ENCODE peak calls at places on chromosomes 6 and 20, in seven cellular contexts. N is gastrocnemius medialis, L is IMR-90, V is right lobe of liver, G is adrenal gland, C is transverse colon, T is esophagus squamous epithelium. E is an unnamed sample.

GRCh38 chr6:90149280-90149679 is 147.4 kb downstream of the BACH2 start:
- DNase-seq in N (no peak), L (no peak), V (no peak), G (no peak), C (no peak), T (no peak), E (no peak)

GRCh38 chr6:133621751-133622150 is 267.2 kb upstream of the TCF21 start:
- DNase-seq in N (no peak), L (peak; percentile 76), V (no peak), G (no peak), C (no peak), T (no peak), E (no peak)

GRCh38 chr6:8468731-8469130 is 33.4 kb upstream of the SLC35B3 start:
- DNase-seq in N (no peak), L (no peak), V (no peak), G (no peak), C (no peak), T (no peak), E (no peak)

GRCh38 chr20:59560588-59561227 is 43.6 kb upstream of the PHACTR3 start:
- DNase-seq in N (no peak), L (peak; percentile 11), V (no peak), G (no peak), C (no peak), T (no peak), E (no peak)

GRCh38 chr20:25867776-25868649 is 171.4 kb upstream of the ZNF337 start:
- DNase-seq in N (peak; percentile 50), L (peak; percentile 16), V (peak; percentile 68), G (peak; percentile 70), C (peak; percentile 64), T (no peak), E (peak; percentile 86)

GRCh38 chr20:39378781-39379180 is 416.6 kb downstream of the DHX35 start:
- DNase-seq in N (no peak), L (no peak), V (no peak), G (no peak), C (no peak), T (no peak), E (no peak)

GRCh38 chr20:36519944-36520343 is 21.4 kb upstream of the MYL9 start:
- DNase-seq in N (no peak), L (peak; percentile 26), V (no peak), G (no peak), C (no peak), T (no peak), E (no peak)

GRCh38 chr6:15299430-15300131 is 53.7 kb downstream of the JARID2 start:
- DNase-seq in N (no peak), L (peak; percentile 46), V (no peak), G (no peak), C (peak; percentile 63), T (no peak), E (peak; percentile 91)

GRCh38 chr6:125850361-125850760 is 59.6 kb downstream of the NCOA7 start:
- DNase-seq in N (no peak), L (no peak), V (no peak), G (no peak), C (no peak), T (no peak), E (no peak)

GRCh38 chr20:9359561-9360308 is 154.7 kb upstream of the LAMP5 start:
- DNase-seq in N (peak; percentile 8), L (peak; percentile 70), V (no peak), G (peak; percentile 29), C (peak; percentile 55), T (no peak), E (no peak)

GRCh38 chr6:25717856-25718740 is 36.4 kb upstream of the SLC17A4 start:
- DNase-seq in N (no peak), L (peak; percentile 6), V (no peak), G (no peak), C (no peak), T (no peak), E (no peak)

GRCh38 chr6:170313716-170314295 is 7.2 kb downstream of the FAM120B start:
- DNase-seq in N (no peak), L (peak; percentile 74), V (no peak), G (no peak), C (no peak), T (no peak), E (no peak)

GRCh38 chr6:98828210-98828798 is 6.1 kb upstream of the POU3F2 start:
- DNase-seq in N (no peak), L (no peak), V (no peak), G (no peak), C (no peak), T (no peak), E (no peak)

GRCh38 chr6:127457444-127458064 is 1.6 kb downstream of the KIAA0408 start:
- DNase-seq in N (peak; percentile 10), L (peak; percentile 81), V (no peak), G (no peak), C (no peak), T (no peak), E (no peak)

GRCh38 chr6:46882622-46883021 is 39.1 kb downstream of the ADGRF5 start:
- DNase-seq in N (no peak), L (no peak), V (no peak), G (no peak), C (no peak), T (no peak), E (no peak)

GRCh38 chr20:13625241-13625981 is 13.3 kb downstream of the TASP1 start:
- DNase-seq in N (no peak), L (peak; percentile 16), V (no peak), G (no peak), C (no peak), T (no peak), E (no peak)

GRCh38 chr6:79842382-79843040 is 104.8 kb downstream of the ELOVL4 start:
- DNase-seq in N (no peak), L (no peak), V (no peak), G (no peak), C (no peak), T (no peak), E (no peak)

GRCh38 chr20:3248167-3248992 is 9.4 kb upstream of the SLC4A11 start:
- DNase-seq in N (no peak), L (no peak), V (no peak), G (no peak), C (no peak), T (no peak), E (peak; percentile 74)

GRCh38 chr20:15756001-15756400 is 817.2 kb downstream of the KIF16B start:
- DNase-seq in N (no peak), L (no peak), V (no peak), G (no peak), C (no peak), T (no peak), E (no peak)

GRCh38 chr6:72461144-72461543 is 160.7 kb upstream of the KCNQ5 start:
- DNase-seq in N (no peak), L (peak; percentile 61), V (no peak), G (no peak), C (no peak), T (no peak), E (no peak)

GRCh38 chr6:155418017-155418749 is 37.5 kb downstream of the NOX3 start:
- DNase-seq in N (no peak), L (peak; percentile 65), V (no peak), G (no peak), C (peak; percentile 14), T (no peak), E (no peak)

GRCh38 chr6:68919537-68919936 is 284.5 kb downstream of the ADGRB3 start:
- DNase-seq in N (no peak), L (no peak), V (no peak), G (no peak), C (no peak), T (no peak), E (no peak)
- TF ChIP-seq POLR2A in N (no peak), L (no peak), V (no peak), G (no peak), C (no peak), T (no peak), E (no peak)

DNA sequence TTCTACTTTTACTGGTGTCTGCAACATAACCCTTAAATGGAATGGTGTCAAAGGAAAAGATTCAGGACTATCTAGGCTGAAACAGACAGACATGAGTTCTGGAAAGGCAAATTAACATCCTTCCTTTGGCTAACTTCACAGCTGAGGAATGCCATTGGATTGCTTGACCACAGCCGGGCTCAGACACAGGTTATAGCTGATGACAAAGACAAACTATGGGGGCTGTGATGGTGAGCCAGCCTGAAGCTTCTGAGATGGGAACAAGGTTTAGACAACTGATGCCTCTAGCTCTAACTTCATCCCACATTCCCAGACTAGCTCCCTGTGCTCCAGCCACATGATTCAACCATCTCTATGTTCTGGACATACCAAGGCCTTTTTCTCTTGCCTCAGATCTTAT is 15.3 kb downstream of the POLR1C start:
- DNase-seq in N (no peak), L (peak; percentile 28), V (no peak), G (no peak), C (no peak), T (no peak), E (no peak)
- H3K36me3 ChIP-seq in N (peaks cover 64% of the 10 kb centered on the region), L (peaks cover 28% of the 10 kb centered on the region), V (no peaks in the 10 kb centered on the region), G (no peaks in the 10 kb centered on the region), C (peaks cover 35% of the 10 kb centered on the region), T (peaks cover 15% of the 10 kb centered on the region), E (peaks cover 99% of the 10 kb centered on the region)

DNA sequence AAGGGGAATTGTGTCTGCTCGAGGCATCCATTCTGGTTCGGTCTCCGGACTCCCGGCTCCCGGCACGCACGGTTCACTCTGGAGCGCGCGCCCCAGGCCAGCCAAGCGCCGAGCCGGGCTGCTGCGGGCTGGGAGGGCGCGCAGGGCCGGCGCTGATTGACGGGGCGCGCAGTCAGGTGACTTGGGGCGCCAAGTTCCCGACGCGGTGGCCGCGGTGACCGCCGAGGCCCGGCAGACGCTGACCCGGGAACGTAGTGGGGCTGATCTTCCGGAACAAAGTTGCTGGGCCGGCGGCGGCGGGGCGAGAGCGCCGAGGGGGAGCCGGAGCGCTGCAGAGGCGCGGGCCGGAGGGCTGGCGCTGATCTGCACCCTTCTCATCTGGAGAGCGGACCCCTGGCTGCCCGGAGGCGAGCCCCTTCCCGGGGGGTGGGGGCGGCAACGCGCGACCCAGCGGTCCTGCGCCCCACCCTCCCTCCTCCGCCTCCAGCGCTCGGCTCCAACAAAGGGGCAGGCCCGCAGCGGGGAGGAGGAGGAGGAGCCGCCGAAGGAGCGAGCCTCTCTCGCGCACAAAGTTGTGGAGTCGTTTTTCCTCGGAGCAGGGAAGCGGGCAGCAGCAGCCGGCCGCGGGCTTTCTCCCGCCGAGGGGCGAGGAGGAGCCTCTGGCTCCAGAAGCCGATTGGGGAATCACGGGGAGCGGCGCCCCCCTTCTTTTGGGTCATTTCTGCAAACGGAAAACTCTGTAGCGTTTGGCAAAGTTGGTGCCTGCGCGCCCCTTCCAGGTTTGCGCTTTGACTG is at the start of gene UTRN:
- DNase-seq in N (peak; percentile 56), L (peak; percentile 79), V (peak; percentile 87), G (peak; percentile 80), C (peak; percentile 80), T (peak; percentile 13), E (peak; percentile 92)
- TF ChIP-seq POLR2A in N (peak; percentile 59), L (no peak), V (peak; percentile 41), G (no peak), C (peak; percentile 72), T (no peak), E (no peak)

GRCh38 chr20:824916-825315 is 8.6 kb upstream of the FAM110A start:
- DNase-seq in N (no peak), L (no peak), V (no peak), G (no peak), C (peak; percentile 1), T (no peak), E (peak; percentile 23)
- H3K36me3 ChIP-seq in N (no peaks in the 10 kb centered on the region), L (no peaks in the 10 kb centered on the region), V (no peaks in the 10 kb centered on the region), G (no peaks in the 10 kb centered on the region), C (no peaks in the 10 kb centered on the region), T (no peaks in the 10 kb centered on the region), E (no peaks in the 10 kb centered on the region)

GRCh38 chr20:47576516-47577033 is 74.9 kb downstream of the NCOA3 start:
- DNase-seq in N (no peak), L (peak; percentile 90), V (peak; percentile 76), G (peak; percentile 50), C (peak; percentile 57), T (no peak), E (no peak)
- TF ChIP-seq POLR2A in N (no peak), L (no peak), V (peak; percentile 43), G (no peak), C (peak; percentile 12), T (no peak), E (no peak)